ENCODE peak calls at places on chromosomes 1 and 21, in eight cellular contexts. P is nephron progenitor cell, V is endothelial cell of umbilical vein, S is uterus, K is colonic mucosa, O is IMR-90, D is upper lobe of left lung, F is astrocyte of the spinal cord. B is an unnamed sample.

GRCh38 chr1:152495066-152495675 is 15.4 kb upstream of the LCE5A start:
- DNase-seq in V (peak; percentile 21), O (no peak), K (peak; percentile 60), S (no peak), P (no peak), F (no peak), D (no peak), B (no peak)

GRCh38 chr1:59973719-59974118 is 47.1 kb upstream of the CYP2J2 start:
- DNase-seq in O (no peak), D (no peak), K (no peak), S (no peak), F (no peak), V (no peak), P (no peak), B (no peak)

GRCh38 chr1:90340604-90341003 is 345.7 kb downstream of the ZNF326 start:
- DNase-seq in V (no peak), K (no peak), P (no peak), S (no peak), O (no peak), F (no peak), D (no peak), B (no peak)

GRCh38 chr1:41169799-41170180 is 72.3 kb downstream of the SCMH1 start:
- DNase-seq in K (no peak), S (no peak), O (no peak), P (no peak), V (no peak), D (no peak), F (no peak), B (no peak)

GRCh38 chr21:37098756-37099155 is 25.7 kb downstream of the TTC3 start:
- DNase-seq in S (no peak), V (no peak), F (no peak), P (no peak), K (no peak), D (no peak), O (no peak), B (no peak)

GRCh38 chr1:110208916-110209650 is 1.0 kb upstream of the KCNC4 start:
- DNase-seq in O (no peak), D (no peak), V (peak; percentile 3), F (no peak), K (no peak), P (no peak), S (no peak), B (no peak)

GRCh38 chr1:45623972-45624371 is at the start of gene CCDC17:
- DNase-seq in O (no peak), S (no peak), V (no peak), P (no peak), F (peak; percentile 9), K (no peak), D (no peak), B (no peak)

GRCh38 chr1:62333431-62333830 is 14.2 kb upstream of the KANK4 start:
- DNase-seq in P (no peak), K (no peak), V (no peak), F (peak; percentile 33), D (no peak), O (no peak), S (no peak), B (no peak)

GRCh38 chr1:212482352-212483153 is 49.8 kb downstream of the NENF start:
- DNase-seq in O (peak; percentile 51), P (no peak), D (no peak), F (peak; percentile 82), K (no peak), S (no peak), V (no peak), B (no peak)

GRCh38 chr1:60130703-60131102 is 57.1 kb upstream of the C1orf87 start:
- DNase-seq in K (no peak), F (no peak), V (no peak), D (no peak), P (no peak), O (no peak), S (no peak), B (no peak)

GRCh38 chr1:153395136-153395685 is 4.3 kb upstream of the S100A8 start:
- DNase-seq in D (no peak), V (no peak), O (no peak), P (no peak), F (no peak), S (no peak), K (peak; percentile 13), B (no peak)

GRCh38 chr1:217389895-217390294 is 241.0 kb downstream of the GPATCH2 start:
- DNase-seq in P (no peak), S (no peak), V (no peak), O (no peak), F (no peak), D (no peak), K (no peak), B (no peak)

GRCh38 chr1:197464039-197464438 is 196.0 kb downstream of the CRB1 start:
- DNase-seq in K (no peak), V (no peak), O (peak; percentile 79), F (peak; percentile 83), S (peak; percentile 51), P (no peak), D (no peak), B (no peak)

GRCh38 chr1:27011058-27011764 is 1.4 kb downstream of the TENT5B start:
- DNase-seq in V (no peak), S (peak; percentile 80), F (peak; percentile 88), O (peak; percentile 88), K (no peak), D (peak; percentile 89), P (peak; percentile 50), B (no peak)

GRCh38 chr1:176119549-176119948 is 87.5 kb downstream of the COP1 start:
- DNase-seq in K (no peak), F (no peak), S (no peak), D (no peak), P (no peak), V (peak; percentile 10), O (peak; percentile 30), B (no peak)
- TF ChIP-seq CTCF in K (no peak), F (peak; percentile 21), S (no peak), D (no peak), P (no peak), V (no peak), O (peak; percentile 16), B (no peak)

GRCh38 chr1:180920702-180921101 is 8.0 kb downstream of the KIAA1614 start:
- DNase-seq in P (no peak), D (no peak), F (no peak), K (no peak), V (no peak), O (no peak), S (no peak), B (no peak)
- TF ChIP-seq CTCF in P (peak; percentile 28), D (no peak), F (peak; percentile 24), K (no peak), V (peak; percentile 24), O (peak; percentile 21), S (no peak), B (no peak)

GRCh38 chr1:205456383-205456867 is 580 bp upstream of the BLACAT1 start:
- DNase-seq in F (no peak), D (no peak), K (no peak), O (no peak), S (no peak), V (no peak), P (peak; percentile 45), B (no peak)
- TF ChIP-seq CTCF in F (no peak), D (no peak), K (no peak), O (no peak), S (no peak), V (no peak), P (peak; percentile 9), B (no peak)

GRCh38 chr1:186272486-186272885 is 102.6 kb downstream of the TPR start:
- DNase-seq in S (no peak), V (peak; percentile 5), D (no peak), O (no peak), K (no peak), F (no peak), P (no peak), B (no peak)
- TF ChIP-seq CTCF in S (no peak), V (no peak), D (no peak), O (no peak), K (no peak), F (no peak), P (no peak), B (no peak)

DNA sequence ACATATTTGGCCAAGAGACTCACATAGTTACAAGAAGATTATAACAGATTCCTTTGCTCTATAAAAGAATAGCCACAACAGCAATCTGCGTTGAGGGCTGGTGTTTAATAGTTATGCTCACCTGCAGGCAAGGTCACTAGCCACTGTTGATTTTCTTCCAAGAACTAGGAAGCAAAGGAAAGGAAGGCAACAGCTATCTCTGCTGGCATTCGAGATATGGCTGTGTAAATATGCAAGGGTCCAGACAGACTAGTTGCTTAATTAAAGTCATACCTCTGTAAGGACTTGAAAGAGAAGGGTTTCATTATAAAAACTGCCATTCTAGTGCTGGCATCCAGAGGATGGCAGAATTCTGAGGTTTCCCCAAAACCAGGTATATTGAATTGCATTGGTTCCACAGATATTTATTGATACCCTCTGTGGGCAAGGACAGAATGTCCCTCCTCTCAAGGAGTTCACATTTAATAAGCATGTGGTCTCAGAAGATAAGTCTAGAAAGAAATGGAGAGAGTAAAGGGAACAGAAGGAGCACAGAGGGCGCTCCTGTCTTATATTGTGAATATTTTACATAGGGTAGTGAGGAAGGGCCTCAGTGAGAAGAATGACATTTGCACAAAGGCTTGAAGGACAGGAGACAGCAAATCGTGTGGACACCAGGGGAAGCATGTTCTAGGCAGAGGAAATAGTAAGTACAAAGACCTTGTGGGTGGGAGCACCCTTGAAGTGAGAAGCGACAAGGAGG is 23.6 kb upstream of the PLEKHA6 start:
- DNase-seq in D (no peak), O (no peak), V (no peak), F (no peak), S (no peak), P (no peak), K (no peak), B (no peak)
- TF ChIP-seq CTCF in D (no peak), O (no peak), V (no peak), F (no peak), S (no peak), P (no peak), K (no peak), B (no peak)

GRCh38 chr1:235601087-235601486 is 48.5 kb downstream of the GNG4 start:
- DNase-seq in P (no peak), F (no peak), K (peak; percentile 23), S (no peak), O (no peak), V (peak; percentile 12), D (no peak), B (no peak)
- TF ChIP-seq CTCF in P (peak; percentile 31), F (peak; percentile 49), K (no peak), S (no peak), O (peak; percentile 39), V (peak; percentile 38), D (peak; percentile 13), B (no peak)

GRCh38 chr1:18920931-18921330 is 18.6 kb upstream of the ALDH4A1 start:
- DNase-seq in D (no peak), V (no peak), O (no peak), P (no peak), K (no peak), F (no peak), S (no peak), B (no peak)

GRCh38 chr1:18922319-18922726 is 20.0 kb upstream of the ALDH4A1 start:
- DNase-seq in K (peak; percentile 50), P (peak; percentile 48), O (peak; percentile 85), F (peak; percentile 83), D (peak; percentile 86), S (peak; percentile 92), V (peak; percentile 55), B (no peak)

GRCh38 chr1:18922848-18923475 is 20.6 kb upstream of the ALDH4A1 start:
- DNase-seq in K (no peak), V (no peak), P (no peak), S (no peak), D (no peak), F (no peak), O (no peak), B (no peak)

GRCh38 chr1:18919949-18920348 is 17.6 kb upstream of the ALDH4A1 start:
- DNase-seq in O (no peak), V (no peak), D (no peak), F (no peak), S (no peak), P (no peak), K (no peak), B (no peak)

GRCh38 chr1:18921506-18922251 is 19.3 kb upstream of the ALDH4A1 start:
- DNase-seq in F (no peak), V (peak; percentile 44), S (no peak), O (no peak), K (no peak), D (no peak), P (no peak), B (no peak)
- TF ChIP-seq CTCF in F (peak; percentile 18), V (no peak), S (peak; percentile 40), O (peak; percentile 27), K (no peak), D (no peak), P (no peak), B (no peak)